ENCODE peak calls at places on chromosomes 13 and 19, in eight cellular contexts. One of them, this sample, is unnamed.

GRCh38 chr19:54464044-54464623 is 556 bp upstream of the LENG9 start:
- DNase-seq in pancreas: peak
- DNase-seq in ascending aorta: peak
- DNase-seq in heart right ventricle: peak
- DNase-seq in mammary epithelial cell: peak
- DNase-seq in lower lobe of right lung: peak
- DNase-seq in fibroblast of lung: peak
- DNase-seq in hepatocyte: peak
- DNase-seq in this sample: peak

GRCh38 chr13:100646030-100646673 is 28.4 kb downstream of the TMTC4 start:
- DNase-seq in pancreas: no peak
- DNase-seq in ascending aorta: no peak
- DNase-seq in heart right ventricle: no peak
- DNase-seq in mammary epithelial cell: peak
- DNase-seq in lower lobe of right lung: no peak
- DNase-seq in fibroblast of lung: peak
- DNase-seq in hepatocyte: peak
- DNase-seq in this sample: peak

GRCh38 chr13:68234278-68234677 is 1004.1 kb upstream of the PCDH9 start:
- DNase-seq in pancreas: no peak
- DNase-seq in ascending aorta: no peak
- DNase-seq in heart right ventricle: no peak
- DNase-seq in mammary epithelial cell: peak
- DNase-seq in lower lobe of right lung: no peak
- DNase-seq in fibroblast of lung: peak
- DNase-seq in hepatocyte: peak
- DNase-seq in this sample: no peak

GRCh38 chr19:44900328-44901244 is 5.0 kb upstream of the APOE start:
- DNase-seq in pancreas: no peak
- DNase-seq in ascending aorta: no peak
- DNase-seq in heart right ventricle: no peak
- DNase-seq in mammary epithelial cell: no peak
- DNase-seq in lower lobe of right lung: no peak
- DNase-seq in fibroblast of lung: no peak
- DNase-seq in hepatocyte: peak
- DNase-seq in this sample: no peak

GRCh38 chr13:33251131-33251629 is 34.4 kb downstream of the STARD13 start:
- DNase-seq in pancreas: no peak
- DNase-seq in ascending aorta: no peak
- DNase-seq in heart right ventricle: no peak
- DNase-seq in mammary epithelial cell: peak
- DNase-seq in lower lobe of right lung: no peak
- DNase-seq in fibroblast of lung: peak
- DNase-seq in hepatocyte: peak
- DNase-seq in this sample: no peak

GRCh38 chr19:48511321-48511731 is 309 bp downstream of the LMTK3 start:
- DNase-seq in pancreas: no peak
- DNase-seq in ascending aorta: no peak
- DNase-seq in heart right ventricle: no peak
- DNase-seq in mammary epithelial cell: no peak
- DNase-seq in lower lobe of right lung: no peak
- DNase-seq in fibroblast of lung: no peak
- DNase-seq in hepatocyte: no peak
- DNase-seq in this sample: no peak

GRCh38 chr19:33512021-33512420 is 9.6 kb downstream of the PEPD start:
- DNase-seq in pancreas: no peak
- DNase-seq in ascending aorta: no peak
- DNase-seq in heart right ventricle: no peak
- DNase-seq in mammary epithelial cell: no peak
- DNase-seq in lower lobe of right lung: no peak
- DNase-seq in fibroblast of lung: no peak
- DNase-seq in hepatocyte: no peak
- DNase-seq in this sample: no peak

GRCh38 chr13:85492283-85492682 is 306.9 kb downstream of the SLITRK6 start:
- DNase-seq in pancreas: no peak
- DNase-seq in ascending aorta: no peak
- DNase-seq in heart right ventricle: no peak
- DNase-seq in mammary epithelial cell: no peak
- DNase-seq in lower lobe of right lung: no peak
- DNase-seq in fibroblast of lung: peak
- DNase-seq in hepatocyte: no peak
- DNase-seq in this sample: no peak

GRCh38 chr19:58003153-58003828 is 671 bp upstream of the ZNF606 start:
- DNase-seq in pancreas: no peak
- DNase-seq in ascending aorta: no peak
- DNase-seq in heart right ventricle: no peak
- DNase-seq in mammary epithelial cell: no peak
- DNase-seq in lower lobe of right lung: no peak
- DNase-seq in fibroblast of lung: peak
- DNase-seq in hepatocyte: no peak
- DNase-seq in this sample: no peak

GRCh38 chr13:104809483-104809882 is 1726.0 kb downstream of the EFNB2 start:
- DNase-seq in pancreas: no peak
- DNase-seq in ascending aorta: no peak
- DNase-seq in heart right ventricle: no peak
- DNase-seq in mammary epithelial cell: peak
- DNase-seq in lower lobe of right lung: no peak
- DNase-seq in fibroblast of lung: peak
- DNase-seq in hepatocyte: no peak
- DNase-seq in this sample: no peak

GRCh38 chr19:44905437-44906160 is at the start of gene APOE:
- DNase-seq in pancreas: no peak
- DNase-seq in ascending aorta: no peak
- DNase-seq in heart right ventricle: no peak
- DNase-seq in mammary epithelial cell: no peak
- DNase-seq in lower lobe of right lung: no peak
- DNase-seq in fibroblast of lung: peak
- DNase-seq in hepatocyte: peak
- DNase-seq in this sample: peak

GRCh38 chr13:77139311-77139710 is 112.4 kb upstream of the FBXL3 start:
- DNase-seq in pancreas: no peak
- DNase-seq in ascending aorta: no peak
- DNase-seq in heart right ventricle: no peak
- DNase-seq in mammary epithelial cell: no peak
- DNase-seq in lower lobe of right lung: no peak
- DNase-seq in fibroblast of lung: peak
- DNase-seq in hepatocyte: no peak
- DNase-seq in this sample: no peak

GRCh38 chr13:96780105-96780504 is 214.2 kb downstream of the OXGR1 start:
- DNase-seq in pancreas: no peak
- DNase-seq in ascending aorta: no peak
- DNase-seq in heart right ventricle: no peak
- DNase-seq in mammary epithelial cell: no peak
- DNase-seq in lower lobe of right lung: no peak
- DNase-seq in fibroblast of lung: no peak
- DNase-seq in hepatocyte: no peak
- DNase-seq in this sample: no peak

GRCh38 chr19:3284759-3285646 is 60.5 kb downstream of the CELF5 start:
- DNase-seq in pancreas: peak
- DNase-seq in ascending aorta: no peak
- DNase-seq in heart right ventricle: no peak
- DNase-seq in mammary epithelial cell: peak
- DNase-seq in lower lobe of right lung: peak
- DNase-seq in fibroblast of lung: peak
- DNase-seq in hepatocyte: peak
- DNase-seq in this sample: peak

GRCh38 chr19:16527971-16528521 is 14.2 kb downstream of the CHERP start:
- DNase-seq in pancreas: no peak
- DNase-seq in ascending aorta: no peak
- DNase-seq in heart right ventricle: no peak
- DNase-seq in mammary epithelial cell: no peak
- DNase-seq in lower lobe of right lung: no peak
- DNase-seq in fibroblast of lung: peak
- DNase-seq in hepatocyte: no peak
- DNase-seq in this sample: peak

GRCh38 chr19:39847525-39847924 is 1.3 kb upstream of the FBL start:
- DNase-seq in pancreas: no peak
- DNase-seq in ascending aorta: no peak
- DNase-seq in heart right ventricle: no peak
- DNase-seq in mammary epithelial cell: no peak
- DNase-seq in lower lobe of right lung: no peak
- DNase-seq in fibroblast of lung: no peak
- DNase-seq in hepatocyte: no peak
- DNase-seq in this sample: no peak

GRCh38 chr19:14516746-14517438 is 1.3 kb downstream of the DNAJB1 start:
- DNase-seq in pancreas: no peak
- DNase-seq in ascending aorta: no peak
- DNase-seq in heart right ventricle: no peak
- DNase-seq in mammary epithelial cell: no peak
- DNase-seq in lower lobe of right lung: no peak
- DNase-seq in fibroblast of lung: no peak
- DNase-seq in hepatocyte: no peak
- DNase-seq in this sample: no peak

GRCh38 chr19:16470911-16471811 is 609 bp downstream of the EPS15L1 start:
- DNase-seq in pancreas: peak
- DNase-seq in ascending aorta: no peak
- DNase-seq in heart right ventricle: peak
- DNase-seq in mammary epithelial cell: peak
- DNase-seq in lower lobe of right lung: peak
- DNase-seq in fibroblast of lung: peak
- DNase-seq in hepatocyte: peak
- DNase-seq in this sample: no peak

GRCh38 chr19:15276620-15277019 is 44.4 kb upstream of the EPHX3 start:
- DNase-seq in pancreas: no peak
- DNase-seq in ascending aorta: no peak
- DNase-seq in heart right ventricle: no peak
- DNase-seq in mammary epithelial cell: peak
- DNase-seq in lower lobe of right lung: no peak
- DNase-seq in fibroblast of lung: no peak
- DNase-seq in hepatocyte: no peak
- DNase-seq in this sample: no peak

GRCh38 chr19:55447421-55448174 is 4.5 kb upstream of the SHISA7 start:
- DNase-seq in pancreas: no peak
- DNase-seq in ascending aorta: no peak
- DNase-seq in heart right ventricle: no peak
- DNase-seq in mammary epithelial cell: peak
- DNase-seq in lower lobe of right lung: no peak
- DNase-seq in fibroblast of lung: peak
- DNase-seq in hepatocyte: no peak
- DNase-seq in this sample: no peak

GRCh38 chr13:27183561-27184147 is 12.0 kb upstream of the USP12 start:
- DNase-seq in pancreas: peak
- DNase-seq in ascending aorta: no peak
- DNase-seq in heart right ventricle: no peak
- DNase-seq in mammary epithelial cell: no peak
- DNase-seq in lower lobe of right lung: no peak
- DNase-seq in fibroblast of lung: peak
- DNase-seq in hepatocyte: no peak
- DNase-seq in this sample: peak

GRCh38 chr19:33157906-33158305 is 26.0 kb downstream of the WDR88 start:
- DNase-seq in pancreas: no peak
- DNase-seq in ascending aorta: no peak
- DNase-seq in heart right ventricle: no peak
- DNase-seq in mammary epithelial cell: no peak
- DNase-seq in lower lobe of right lung: no peak
- DNase-seq in fibroblast of lung: no peak
- DNase-seq in hepatocyte: no peak
- DNase-seq in this sample: no peak

GRCh38 chr13:67223024-67223423 is 7.1 kb downstream of the PCDH9 start:
- DNase-seq in pancreas: no peak
- DNase-seq in ascending aorta: no peak
- DNase-seq in heart right ventricle: no peak
- DNase-seq in mammary epithelial cell: no peak
- DNase-seq in lower lobe of right lung: no peak
- DNase-seq in fibroblast of lung: peak
- DNase-seq in hepatocyte: no peak
- DNase-seq in this sample: no peak

GRCh38 chr19:33236696-33237390 is 11.2 kb upstream of the SLC7A10 start:
- DNase-seq in pancreas: no peak
- DNase-seq in ascending aorta: no peak
- DNase-seq in heart right ventricle: no peak
- DNase-seq in mammary epithelial cell: no peak
- DNase-seq in lower lobe of right lung: no peak
- DNase-seq in fibroblast of lung: no peak
- DNase-seq in hepatocyte: no peak
- DNase-seq in this sample: no peak

GRCh38 chr19:23810496-23810895 is 51.8 kb upstream of the ZNF681 start:
- DNase-seq in pancreas: no peak
- DNase-seq in ascending aorta: no peak
- DNase-seq in heart right ventricle: no peak
- DNase-seq in mammary epithelial cell: no peak
- DNase-seq in lower lobe of right lung: no peak
- DNase-seq in fibroblast of lung: no peak
- DNase-seq in hepatocyte: no peak
- DNase-seq in this sample: no peak
- H3K27ac ChIP-seq in pancreas: no peak
- H3K27ac ChIP-seq in ascending aorta: no peak
- H3K27ac ChIP-seq in heart right ventricle: no peak
- H3K27ac ChIP-seq in mammary epithelial cell: no peak
- H3K27ac ChIP-seq in lower lobe of right lung: no peak
- H3K27ac ChIP-seq in fibroblast of lung: no peak
- H3K27ac ChIP-seq in hepatocyte: no peak
- H3K27ac ChIP-seq in this sample: no peak

GRCh38 chr13:25575562-25575961 is 203.8 kb downstream of the ATP8A2 start:
- DNase-seq in pancreas: no peak
- DNase-seq in ascending aorta: no peak
- DNase-seq in heart right ventricle: no peak
- DNase-seq in mammary epithelial cell: no peak
- DNase-seq in lower lobe of right lung: no peak
- DNase-seq in fibroblast of lung: no peak
- DNase-seq in hepatocyte: no peak
- DNase-seq in this sample: no peak
- TF ChIP-seq CTCF in pancreas: no peak
- TF ChIP-seq CTCF in ascending aorta: no peak
- TF ChIP-seq CTCF in heart right ventricle: no peak
- TF ChIP-seq CTCF in mammary epithelial cell: no peak
- TF ChIP-seq CTCF in lower lobe of right lung: no peak
- TF ChIP-seq CTCF in fibroblast of lung: no peak
- TF ChIP-seq CTCF in hepatocyte: no peak
- TF ChIP-seq CTCF in this sample: no peak

GRCh38 chr19:1287622-1288527 is 2.2 kb downstream of the EFNA2 start:
- DNase-seq in pancreas: no peak
- DNase-seq in ascending aorta: no peak
- DNase-seq in heart right ventricle: no peak
- DNase-seq in mammary epithelial cell: no peak
- DNase-seq in lower lobe of right lung: no peak
- DNase-seq in fibroblast of lung: no peak
- DNase-seq in hepatocyte: no peak
- DNase-seq in this sample: no peak
- H3K4me3 ChIP-seq in pancreas: no peak
- H3K4me3 ChIP-seq in ascending aorta: no peak
- H3K4me3 ChIP-seq in heart right ventricle: no peak
- H3K4me3 ChIP-seq in mammary epithelial cell: no peak
- H3K4me3 ChIP-seq in lower lobe of right lung: no peak
- H3K4me3 ChIP-seq in fibroblast of lung: no peak
- H3K4me3 ChIP-seq in hepatocyte: peak
- H3K4me3 ChIP-seq in this sample: no peak

DNA sequence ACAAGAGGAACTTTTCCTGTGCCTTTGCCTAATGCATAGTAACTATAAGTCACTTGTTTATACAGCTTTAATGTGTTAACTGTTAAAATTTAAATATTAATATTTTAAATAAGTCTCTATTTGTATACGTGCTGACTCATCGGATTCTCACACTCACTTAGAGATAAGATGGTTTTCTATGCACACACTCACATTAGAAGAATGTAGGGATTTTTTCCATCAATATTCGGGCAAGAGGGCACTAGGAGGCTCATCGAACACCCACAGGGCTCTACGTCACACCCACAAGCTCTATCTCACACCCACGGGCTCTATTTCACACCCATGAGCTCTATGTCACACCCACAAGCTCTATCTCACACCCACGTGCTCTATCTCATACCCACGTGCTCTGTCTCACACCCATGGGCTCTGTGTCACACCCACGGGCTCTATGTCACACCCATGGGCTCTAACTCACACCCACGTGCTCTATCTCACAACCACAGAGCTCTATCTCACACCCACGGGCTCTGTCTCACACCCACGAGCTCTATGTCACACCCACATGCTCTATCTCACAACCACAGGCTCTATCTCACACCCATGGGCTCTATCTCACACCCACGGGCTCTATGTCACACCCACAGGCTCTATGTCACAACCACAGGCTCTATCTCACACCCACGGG is 73.4 kb downstream of the COL4A2 start:
- DNase-seq in pancreas: no peak
- DNase-seq in ascending aorta: no peak
- DNase-seq in heart right ventricle: no peak
- DNase-seq in mammary epithelial cell: no peak
- DNase-seq in lower lobe of right lung: no peak
- DNase-seq in fibroblast of lung: peak
- DNase-seq in hepatocyte: no peak
- DNase-seq in this sample: no peak
- H3K27ac ChIP-seq in pancreas: no peak
- H3K27ac ChIP-seq in ascending aorta: peak
- H3K27ac ChIP-seq in heart right ventricle: peak
- H3K27ac ChIP-seq in mammary epithelial cell: no peak
- H3K27ac ChIP-seq in lower lobe of right lung: no peak
- H3K27ac ChIP-seq in fibroblast of lung: peak
- H3K27ac ChIP-seq in hepatocyte: peak
- H3K27ac ChIP-seq in this sample: no peak